ENCODE peak calls at places on chromosomes 6 and 20, in ten cellular contexts. J is iPS DF 6.9; C is fibroblast of the conjunctiva; M is A172; D is NCI-H774; U is B cell; A is stimulated activated CD8-positive, alpha-beta memory T cell treated with anti-CD3 and anti-CD28 coated beads, Interleukin-7, amount 100 ng/mL, for 1 hour; O is uterus; N is neuronal stem cell; W is GF-D8. X is an unnamed sample.
A peak's percentile ranks its signal among the peaks of the same experiment; 100 is the strongest.

GRCh38 chr20:11394145-11394833 is 523.4 kb upstream of the BTBD3 start:
- DNase-seq in J (no peak), C (no peak), M (peak; percentile 19), D (no peak), U (no peak), A (no peak), O (no peak), N (no peak), W (no peak), X (no peak)

GRCh38 chr6:27863962-27864905 is 48.0 kb downstream of the OR2B2 start:
- DNase-seq in J (no peak), C (no peak), M (no peak), D (no peak), U (peak; percentile 53), A (no peak), O (peak; percentile 19), N (no peak), W (no peak), X (no peak)

GRCh38 chr20:48002517-48002970 is 217.3 kb upstream of the SULF2 start:
- DNase-seq in J (no peak), C (no peak), M (no peak), D (no peak), U (peak; percentile 62), A (no peak), O (no peak), N (no peak), W (no peak), X (no peak)

GRCh38 chr20:17837179-17837578 is 131.4 kb downstream of the SNX5 start:
- DNase-seq in J (no peak), C (no peak), M (no peak), D (no peak), U (no peak), A (no peak), O (no peak), N (no peak), W (no peak), X (no peak)

GRCh38 chr6:20156824-20157223 is 55.4 kb downstream of the MBOAT1 start:
- DNase-seq in J (no peak), C (no peak), M (no peak), D (no peak), U (no peak), A (no peak), O (no peak), N (no peak), W (no peak), X (no peak)

GRCh38 chr6:131740161-131740560 is 29.3 kb upstream of the CTAGE9 start:
- DNase-seq in J (no peak), C (no peak), M (peak; percentile 14), D (no peak), U (no peak), A (no peak), O (no peak), N (no peak), W (no peak), X (no peak)

GRCh38 chr6:36793913-36794703 is 45.1 kb downstream of the CPNE5 start:
- DNase-seq in J (no peak), C (no peak), M (no peak), D (no peak), U (no peak), A (no peak), O (peak; percentile 77), N (peak; percentile 32), W (no peak), X (no peak)

GRCh38 chr6:23705691-23706090 is 420.3 kb upstream of the NRSN1 start:
- DNase-seq in J (no peak), C (no peak), M (no peak), D (no peak), U (no peak), A (no peak), O (no peak), N (no peak), W (no peak), X (no peak)

GRCh38 chr20:1299522-1299921 is 29.4 kb downstream of the SDCBP2 start:
- DNase-seq in J (no peak), C (no peak), M (no peak), D (no peak), U (peak; percentile 16), A (peak; percentile 7), O (no peak), N (no peak), W (no peak), X (no peak)

GRCh38 chr6:162615016-162615717 is 112.4 kb downstream of the PRKN start:
- DNase-seq in J (no peak), C (peak; percentile 76), M (no peak), D (no peak), U (no peak), A (no peak), O (no peak), N (no peak), W (no peak), X (no peak)